ENCODE peak calls at places on chromosomes 16 and 17, in five cellular contexts. One of them, this sample, is unnamed. For H3K36me3, the result is how much of the 10 kb centered on the place peaks cover.

GRCh38 chr17:36890398-36891190 is 46.7 kb upstream of the LHX1 start:
- DNase-seq in heart right ventricle: no peak
- DNase-seq in upper lobe of right lung: no peak
- DNase-seq in PC-3: no peak
- DNase-seq in brain microvascular endothelial cell: no peak
- DNase-seq in this sample: no peak

GRCh38 chr16:4402439-4403132 is 13.8 kb downstream of the CORO7 start:
- DNase-seq in PC-3: peak
- DNase-seq in heart right ventricle: peak
- DNase-seq in upper lobe of right lung: peak
- DNase-seq in brain microvascular endothelial cell: peak
- DNase-seq in this sample: peak

GRCh38 chr16:12062343-12063003 is 85.9 kb downstream of the SNX29 start:
- DNase-seq in upper lobe of right lung: peak
- DNase-seq in PC-3: peak
- DNase-seq in heart right ventricle: peak
- DNase-seq in brain microvascular endothelial cell: peak
- DNase-seq in this sample: peak

GRCh38 chr16:30722916-30723315 is 23.9 kb downstream of the SRCAP start:
- DNase-seq in upper lobe of right lung: no peak
- DNase-seq in brain microvascular endothelial cell: no peak
- DNase-seq in heart right ventricle: no peak
- DNase-seq in PC-3: no peak
- DNase-seq in this sample: no peak

GRCh38 chr16:654034-654433 is 4.9 kb downstream of the WDR90 start:
- DNase-seq in PC-3: no peak
- DNase-seq in heart right ventricle: no peak
- DNase-seq in upper lobe of right lung: no peak
- DNase-seq in brain microvascular endothelial cell: no peak
- DNase-seq in this sample: no peak

GRCh38 chr16:26963109-26963508 is 103.6 kb upstream of the C16orf82 start:
- DNase-seq in heart right ventricle: no peak
- DNase-seq in brain microvascular endothelial cell: no peak
- DNase-seq in PC-3: no peak
- DNase-seq in upper lobe of right lung: no peak
- DNase-seq in this sample: no peak

GRCh38 chr16:83930730-83931500 is 22.1 kb upstream of the OSGIN1 start:
- DNase-seq in brain microvascular endothelial cell: no peak
- DNase-seq in PC-3: no peak
- DNase-seq in upper lobe of right lung: no peak
- DNase-seq in heart right ventricle: no peak
- DNase-seq in this sample: no peak

GRCh38 chr17:28997811-28998210 is 8.0 kb downstream of the SEZ6 start:
- DNase-seq in upper lobe of right lung: no peak
- DNase-seq in brain microvascular endothelial cell: no peak
- DNase-seq in heart right ventricle: no peak
- DNase-seq in PC-3: no peak
- DNase-seq in this sample: no peak

GRCh38 chr17:77450742-77451270 is 310.0 kb downstream of the SEC14L1 start:
- DNase-seq in upper lobe of right lung: no peak
- DNase-seq in brain microvascular endothelial cell: no peak
- DNase-seq in PC-3: no peak
- DNase-seq in heart right ventricle: no peak
- DNase-seq in this sample: no peak

GRCh38 chr17:16283705-16284104 is 66.7 kb downstream of the PIGL start:
- DNase-seq in heart right ventricle: no peak
- DNase-seq in brain microvascular endothelial cell: peak
- DNase-seq in PC-3: peak
- DNase-seq in upper lobe of right lung: no peak
- DNase-seq in this sample: peak

GRCh38 chr17:59842901-59843652 is 49.7 kb downstream of the TUBD1 start:
- DNase-seq in upper lobe of right lung: peak
- DNase-seq in brain microvascular endothelial cell: peak
- DNase-seq in PC-3: peak
- DNase-seq in heart right ventricle: no peak
- DNase-seq in this sample: peak

GRCh38 chr17:61047517-61047916 is 352.1 kb upstream of the TBX2 start:
- DNase-seq in brain microvascular endothelial cell: no peak
- DNase-seq in upper lobe of right lung: no peak
- DNase-seq in heart right ventricle: no peak
- DNase-seq in PC-3: no peak
- DNase-seq in this sample: no peak

GRCh38 chr16:10385725-10386516 is at the start of gene ATF7IP2:
- DNase-seq in PC-3: peak
- DNase-seq in brain microvascular endothelial cell: peak
- DNase-seq in heart right ventricle: peak
- DNase-seq in upper lobe of right lung: peak
- DNase-seq in this sample: peak

GRCh38 chr16:56643080-56643778 is 4.8 kb downstream of the MT1A start:
- DNase-seq in heart right ventricle: peak
- DNase-seq in upper lobe of right lung: peak
- DNase-seq in PC-3: peak
- DNase-seq in brain microvascular endothelial cell: no peak
- DNase-seq in this sample: peak

GRCh38 chr17:1785925-1786324 is 24.1 kb downstream of the SERPINF1 start:
- DNase-seq in brain microvascular endothelial cell: no peak
- DNase-seq in upper lobe of right lung: no peak
- DNase-seq in PC-3: no peak
- DNase-seq in heart right ventricle: peak
- DNase-seq in this sample: no peak
- H3K36me3 ChIP-seq in brain microvascular endothelial cell: under half
- H3K36me3 ChIP-seq in upper lobe of right lung: under half
- H3K36me3 ChIP-seq in PC-3: under half
- H3K36me3 ChIP-seq in heart right ventricle: under half
- H3K36me3 ChIP-seq in this sample: under half

GRCh38 chr16:18072161-18072560 is 264.4 kb downstream of the NPIPA8 start:
- DNase-seq in upper lobe of right lung: no peak
- DNase-seq in heart right ventricle: no peak
- DNase-seq in brain microvascular endothelial cell: no peak
- DNase-seq in PC-3: no peak
- DNase-seq in this sample: no peak
- TF ChIP-seq CTCF in upper lobe of right lung: no peak
- TF ChIP-seq CTCF in heart right ventricle: no peak
- TF ChIP-seq CTCF in brain microvascular endothelial cell: no peak
- TF ChIP-seq CTCF in PC-3: no peak
- TF ChIP-seq CTCF in this sample: no peak

GRCh38 chr17:75816693-75817092 is 27.5 kb downstream of the UNC13D start:
- DNase-seq in PC-3: no peak
- DNase-seq in heart right ventricle: no peak
- DNase-seq in brain microvascular endothelial cell: no peak
- DNase-seq in upper lobe of right lung: no peak
- DNase-seq in this sample: no peak

GRCh38 chr17:75815399-75815798 is 28.8 kb downstream of the UNC13D start:
- DNase-seq in heart right ventricle: no peak
- DNase-seq in PC-3: no peak
- DNase-seq in upper lobe of right lung: no peak
- DNase-seq in brain microvascular endothelial cell: no peak
- DNase-seq in this sample: no peak

GRCh38 chr17:75813081-75814020 is 28.7 kb downstream of the UNK start:
- DNase-seq in PC-3: no peak
- DNase-seq in brain microvascular endothelial cell: no peak
- DNase-seq in upper lobe of right lung: no peak
- DNase-seq in heart right ventricle: no peak
- DNase-seq in this sample: no peak

GRCh38 chr17:75814021-75814395 is 29.4 kb downstream of the UNK start:
- DNase-seq in upper lobe of right lung: no peak
- DNase-seq in brain microvascular endothelial cell: no peak
- DNase-seq in heart right ventricle: no peak
- DNase-seq in PC-3: no peak
- DNase-seq in this sample: no peak

GRCh38 chr17:75814900-75815373 is 29.3 kb downstream of the UNC13D start:
- DNase-seq in PC-3: peak
- DNase-seq in brain microvascular endothelial cell: peak
- DNase-seq in upper lobe of right lung: no peak
- DNase-seq in heart right ventricle: no peak
- DNase-seq in this sample: peak
- H3K36me3 ChIP-seq in PC-3: under half
- H3K36me3 ChIP-seq in brain microvascular endothelial cell: under half
- H3K36me3 ChIP-seq in upper lobe of right lung: half or more
- H3K36me3 ChIP-seq in heart right ventricle: half or more
- H3K36me3 ChIP-seq in this sample: under half

DNA sequence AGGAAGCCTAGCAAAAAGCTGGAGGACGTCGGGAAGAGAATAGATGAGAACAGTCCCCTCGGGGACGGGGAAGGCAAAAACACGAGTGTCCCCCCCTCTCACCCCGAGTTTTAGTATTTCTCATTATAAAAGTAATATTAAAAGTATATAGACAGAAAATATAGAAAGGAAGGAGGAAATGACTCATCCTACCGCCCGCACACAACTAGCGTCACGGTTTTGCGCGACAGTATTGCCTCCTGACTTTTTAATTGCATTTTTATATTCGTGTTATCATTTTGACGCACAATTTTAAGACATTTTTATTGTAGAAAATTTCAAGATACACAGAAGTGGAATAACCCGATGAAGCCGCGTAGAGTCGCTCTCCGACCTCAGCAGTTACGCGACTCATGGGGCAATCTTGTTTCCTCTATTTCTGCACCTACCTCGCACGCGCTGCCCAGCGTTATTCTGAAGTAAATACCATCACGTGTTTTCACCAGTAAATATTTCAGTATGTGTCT is 652 bp upstream of the SLC25A19 start:
- DNase-seq in brain microvascular endothelial cell: peak
- DNase-seq in PC-3: peak
- DNase-seq in heart right ventricle: peak
- DNase-seq in upper lobe of right lung: peak
- DNase-seq in this sample: peak
- TF ChIP-seq CTCF in brain microvascular endothelial cell: peak
- TF ChIP-seq CTCF in PC-3: peak
- TF ChIP-seq CTCF in heart right ventricle: peak
- TF ChIP-seq CTCF in upper lobe of right lung: peak
- TF ChIP-seq CTCF in this sample: no peak

DNA sequence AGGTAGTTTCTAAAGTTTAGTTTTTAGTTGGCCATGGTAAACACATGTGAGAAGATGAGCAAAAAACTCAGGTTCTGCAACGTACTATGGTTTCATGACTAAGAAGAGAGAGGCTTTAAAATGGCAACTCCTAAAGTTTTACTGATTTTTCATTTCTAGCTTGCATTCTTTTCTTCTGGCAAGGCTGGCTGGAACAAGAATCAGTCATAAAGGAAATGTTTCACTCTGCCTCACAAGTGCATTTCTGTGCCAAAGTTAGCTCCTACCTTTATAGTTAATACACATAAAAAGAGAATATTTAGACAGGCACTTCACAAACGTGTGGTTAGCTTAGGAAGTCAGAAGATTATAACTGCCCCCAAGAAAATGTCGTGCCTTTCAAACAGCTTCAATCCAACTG is 417.1 kb upstream of the CDH11 start:
- DNase-seq in PC-3: peak
- DNase-seq in brain microvascular endothelial cell: no peak
- DNase-seq in heart right ventricle: no peak
- DNase-seq in upper lobe of right lung: no peak
- DNase-seq in this sample: peak
- H3K36me3 ChIP-seq in PC-3: under half
- H3K36me3 ChIP-seq in brain microvascular endothelial cell: under half
- H3K36me3 ChIP-seq in heart right ventricle: under half
- H3K36me3 ChIP-seq in upper lobe of right lung: under half
- H3K36me3 ChIP-seq in this sample: under half

This sample was measured in bronchial epithelial cell.